ENCODE peak calls at places on chromosomes 12 and 14, in four cellular contexts. Y, C, F and X are unnamed samples.

GRCh38 chr14:64508215-64508776 is 3.7 kb downstream of the ZBTB1 start:
- DNase-seq in Y (no peak), C (no peak), F (no peak), X (no peak)

GRCh38 chr14:61385002-61385685 is 63.8 kb downstream of the PRKCH start:
- DNase-seq in Y (no peak), C (no peak), F (no peak), X (no peak)

GRCh38 chr12:31297572-31298509 is 28.1 kb downstream of the SINHCAF start:
- DNase-seq in Y (no peak), C (no peak), F (no peak), X (no peak)

GRCh38 chr12:124474709-124475108 is 92.7 kb downstream of the NCOR2 start:
- DNase-seq in Y (no peak), C (no peak), F (no peak), X (no peak)

GRCh38 chr12:58249610-58250009 is 308.2 kb downstream of the ATP23 start:
- DNase-seq in Y (no peak), C (no peak), F (no peak), X (no peak)

GRCh38 chr12:43806737-43807072 is 588 bp upstream of the TWF1 start:
- DNase-seq in Y (no peak), C (no peak), F (no peak), X (no peak)

GRCh38 chr12:119693006-119693405 is 25.1 kb downstream of the PRKAB1 start:
- DNase-seq in Y (peak; percentile 99), C (no peak), F (peak; percentile 95), X (no peak)

GRCh38 chr14:92568621-92569479 is 55.3 kb downstream of the RIN3 start:
- DNase-seq in Y (no peak), C (no peak), F (no peak), X (no peak)

GRCh38 chr12:103470664-103471063 is 25.1 kb downstream of the C12orf42 start:
- DNase-seq in Y (no peak), C (no peak), F (no peak), X (no peak)

GRCh38 chr14:61476737-61477410 is 155.5 kb downstream of the PRKCH start:
- DNase-seq in Y (peak; percentile 95), C (no peak), F (peak; percentile 88), X (no peak)

GRCh38 chr14:24207104-24207543 is 1.6 kb downstream of the TSSK4 start:
- DNase-seq in Y (no peak), C (no peak), F (no peak), X (no peak)

GRCh38 chr12:76137611-76138010 is 53.1 kb upstream of the NAP1L1 start:
- DNase-seq in Y (no peak), C (no peak), F (no peak), X (no peak)

GRCh38 chr14:89351364-89351957 is 65.6 kb downstream of the FOXN3 start:
- DNase-seq in Y (no peak), C (no peak), F (no peak), X (no peak)

GRCh38 chr12:100554608-100555077 is 18.8 kb upstream of the GAS2L3 start:
- DNase-seq in Y (peak; percentile 79), C (no peak), F (peak; percentile 59), X (peak; percentile 72)

GRCh38 chr12:62158416-62159360 is 101.5 kb upstream of the USP15 start:
- DNase-seq in Y (no peak), C (no peak), F (no peak), X (no peak)

GRCh38 chr12:90940872-90941499 is 14.0 kb downstream of the CCER1 start:
- DNase-seq in Y (peak; percentile 29), C (no peak), F (no peak), X (no peak)

GRCh38 chr12:126588586-126589249 is 1523.5 kb downstream of the AACS start:
- DNase-seq in Y (peak; percentile 32), C (no peak), F (no peak), X (no peak)

GRCh38 chr12:30197392-30198047 is 413.8 kb upstream of the TMTC1 start:
- DNase-seq in Y (no peak), C (no peak), F (no peak), X (no peak)

GRCh38 chr12:51901881-51902280 is 5.4 kb upstream of the ACVRL1 start:
- DNase-seq in Y (no peak), C (no peak), F (no peak), X (no peak)

GRCh38 chr12:91620949-91621348 is 438.3 kb upstream of the DCN start:
- DNase-seq in Y (no peak), C (no peak), F (no peak), X (no peak)

GRCh38 chr12:131404705-131405104 is 306.2 kb upstream of the SFSWAP start:
- DNase-seq in Y (no peak), C (no peak), F (no peak), X (no peak)

GRCh38 chr12:8564656-8565055 is 24.0 kb upstream of the CLEC4E start:
- DNase-seq in Y (no peak), C (no peak), F (no peak), X (no peak)

GRCh38 chr14:76708028-76708427 is 53.2 kb upstream of the VASH1 start:
- DNase-seq in Y (no peak), C (no peak), F (no peak), X (no peak)

GRCh38 chr12:32027684-32028355 is 68.6 kb downstream of the RESF1 start:
- DNase-seq in Y (no peak), C (no peak), F (no peak), X (no peak)

GRCh38 chr14:50823051-50823762 is 7.8 kb downstream of the NIN start:
- DNase-seq in Y (no peak), C (peak; percentile 75), F (no peak), X (no peak)

GRCh38 chr14:57478050-57478449 is 15.6 kb downstream of the CCDC198 start:
- DNase-seq in Y (no peak), C (no peak), F (no peak), X (no peak)

GRCh38 chr14:89027097-89027740 is 202.8 kb downstream of the TTC8 start:
- DNase-seq in Y (no peak), C (peak; percentile 75), F (no peak), X (peak; percentile 66)

DNA sequence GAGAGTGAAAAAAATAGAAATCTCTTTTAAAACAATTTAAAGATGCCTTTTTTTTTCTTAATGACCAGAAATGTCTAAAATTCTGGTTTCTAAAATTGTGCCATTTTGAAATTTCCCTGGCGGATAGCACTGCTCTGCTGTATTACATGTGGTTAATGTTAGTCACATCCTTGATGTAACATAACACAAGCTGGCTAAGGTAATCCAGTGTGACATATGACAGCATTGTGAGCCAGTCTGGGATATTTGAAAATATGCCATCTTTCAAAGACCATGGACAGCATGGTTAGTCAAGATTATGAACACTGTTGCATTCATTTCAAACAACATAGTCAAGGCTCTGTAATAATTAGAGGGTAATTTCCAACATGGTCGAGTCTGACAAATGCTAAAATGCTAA is 133.2 kb downstream of the ALX1 start:
- DNase-seq in Y (no peak), C (no peak), F (no peak), X (no peak)
- TF ChIP-seq CTCF in Y (no peak), C (no peak), F (no peak), X (no peak)

GRCh38 chr14:80356413-80356812 is 145.1 kb upstream of the DIO2 start:
- DNase-seq in Y (no peak), C (no peak), F (no peak), X (peak; percentile 10)
- TF ChIP-seq CTCF in Y (peak; percentile 64), C (peak; percentile 38), F (peak; percentile 36), X (peak; percentile 46)

DNA sequence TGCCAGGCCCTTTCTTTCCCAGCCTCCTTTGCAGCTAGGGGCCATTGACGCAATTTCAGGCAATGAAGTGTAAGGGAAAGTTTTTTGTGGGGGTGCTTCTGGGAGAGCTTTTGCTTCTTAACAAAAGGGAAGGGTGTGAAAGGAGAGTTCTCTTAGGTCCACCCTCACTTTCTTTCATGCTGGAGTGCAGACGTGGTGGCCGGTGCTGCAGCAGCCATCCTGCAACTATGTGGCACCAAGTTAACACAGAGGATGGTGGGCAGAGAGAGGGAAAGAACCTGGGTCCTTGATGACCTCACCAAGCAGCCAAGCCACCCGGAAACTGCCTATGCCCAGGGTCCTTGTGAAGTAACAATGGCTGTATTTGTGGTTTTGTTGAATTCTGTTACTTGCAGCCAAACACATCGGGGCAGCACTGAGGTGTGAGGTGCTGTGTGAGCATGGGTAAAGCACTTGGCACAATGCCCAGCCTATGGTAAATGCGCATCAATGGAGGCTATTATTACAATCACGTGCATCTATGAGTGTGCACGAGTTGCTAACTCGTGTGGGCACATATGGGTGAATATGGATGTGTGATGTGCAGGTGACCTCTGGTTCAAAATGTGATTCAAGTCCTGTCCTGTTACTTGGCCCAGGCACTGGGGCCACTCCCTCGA is 122.6 kb downstream of the CALM1 start:
- DNase-seq in Y (no peak), C (no peak), F (no peak), X (no peak)
- TF ChIP-seq CTCF in Y (no peak), C (no peak), F (no peak), X (no peak)

GRCh38 chr14:104688755-104689619 is at the start of gene INF2:
- DNase-seq in Y (no peak), C (peak; percentile 37), F (no peak), X (peak; percentile 58)
- TF ChIP-seq CTCF in Y (no peak), C (no peak), F (no peak), X (no peak)

DNA sequence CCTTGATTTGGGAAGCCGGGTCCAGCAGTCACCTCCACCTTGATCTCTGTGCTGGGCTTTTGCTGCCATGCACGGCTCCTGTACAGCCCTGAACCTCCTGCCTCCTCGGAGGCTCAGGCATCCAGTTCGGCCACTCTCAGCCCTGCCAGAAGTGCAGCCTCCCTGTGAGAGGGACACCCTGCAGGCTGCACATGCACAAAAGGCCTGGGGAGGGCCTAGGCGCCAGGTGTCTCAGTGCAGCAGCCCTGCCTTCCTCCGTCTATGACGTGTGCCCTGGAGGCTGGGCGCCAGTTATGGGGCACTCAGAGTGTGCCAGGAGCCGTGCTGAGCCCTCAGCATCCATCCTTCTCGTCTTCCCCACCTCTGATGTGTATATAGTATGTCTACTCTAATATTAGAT is 100.9 kb downstream of the B4GALNT3 start:
- DNase-seq in Y (no peak), C (peak; percentile 58), F (no peak), X (no peak)
- TF ChIP-seq CTCF in Y (no peak), C (no peak), F (no peak), X (no peak)

GRCh38 chr12:110906088-110906487 is 14.3 kb downstream of the MYL2 start:
- DNase-seq in Y (no peak), C (no peak), F (no peak), X (no peak)
- TF ChIP-seq CTCF in Y (no peak), C (no peak), F (no peak), X (no peak)